ENCODE peak calls at places on chromosome 21, in eight cellular contexts. H, I, B, F, V, E, P and U are unnamed samples.
A peak's percentile ranks its signal among the peaks of the same experiment; 100 is the strongest.

GRCh38 chr21:43809346-43809799 is 20.0 kb downstream of the RRP1 start:
- DNase-seq in H (no peak), I (no peak), B (no peak), F (no peak), V (no peak), E (no peak), P (no peak), U (no peak)

GRCh38 chr21:45073301-45074047 is 906 bp upstream of the ADARB1 start:
- DNase-seq in H (no peak), I (no peak), B (no peak), F (no peak), V (no peak), E (no peak), P (peak; percentile 30), U (no peak)

GRCh38 chr21:45324430-45325205 is 36.9 kb upstream of the POFUT2 start:
- DNase-seq in H (no peak), I (no peak), B (no peak), F (no peak), V (no peak), E (no peak), P (no peak), U (no peak)

GRCh38 chr21:26587621-26588260 is 14.7 kb upstream of the CYYR1 start:
- DNase-seq in H (no peak), I (no peak), B (no peak), F (no peak), V (no peak), E (no peak), P (peak; percentile 92), U (no peak)

GRCh38 chr21:29005696-29006095 is 13.0 kb upstream of the LTN1 start:
- DNase-seq in H (no peak), I (no peak), B (no peak), F (no peak), V (no peak), E (no peak), P (no peak), U (no peak)

GRCh38 chr21:25735221-25735894 is 586 bp downstream of the GABPA start:
- DNase-seq in H (peak; percentile 85), I (peak; percentile 86), B (peak; percentile 82), F (peak; percentile 88), V (peak; percentile 93), E (peak; percentile 96), P (peak; percentile 87), U (no peak)

GRCh38 chr21:25107708-25108107 is 499.6 kb downstream of the MRPL39 start:
- DNase-seq in H (no peak), I (no peak), B (no peak), F (no peak), V (no peak), E (no peak), P (peak; percentile 94), U (no peak)

GRCh38 chr21:40160911-40161310 is 293.7 kb downstream of the PCP4 start:
- DNase-seq in H (no peak), I (no peak), B (no peak), F (no peak), V (no peak), E (no peak), P (no peak), U (no peak)

GRCh38 chr21:35226302-35226701 is 177.2 kb upstream of the RUNX1 start:
- DNase-seq in H (no peak), I (no peak), B (no peak), F (no peak), V (no peak), E (no peak), P (peak; percentile 95), U (no peak)

GRCh38 chr21:38596264-38597042 is 98.2 kb upstream of the ERG start:
- DNase-seq in H (no peak), I (no peak), B (no peak), F (no peak), V (no peak), E (no peak), P (no peak), U (no peak)

GRCh38 chr21:36381841-36382589 is 3.2 kb upstream of the CHAF1B start:
- DNase-seq in H (no peak), I (no peak), B (no peak), F (no peak), V (no peak), E (no peak), P (peak; percentile 8), U (no peak)

GRCh38 chr21:39022901-39023693 is 160.2 kb downstream of the PSMG1 start:
- DNase-seq in H (no peak), I (no peak), B (no peak), F (no peak), V (peak; percentile 99), E (no peak), P (peak; percentile 49), U (no peak)